ENCODE peak calls at places on chromosomes 5 and 9, in four cellular contexts. C, D, N and Z are unnamed samples.

GRCh38 chr9:135770203-135770535 is 68.2 kb downstream of the KCNT1 start:
- DNase-seq in C (no peak), N (no peak), D (no peak), Z (no peak)

GRCh38 chr9:134708672-134709038 is 67.1 kb downstream of the COL5A1 start:
- DNase-seq in N (no peak), D (no peak), C (no peak), Z (no peak)

GRCh38 chr5:101678494-101679193 is 617.4 kb downstream of the SLCO4C1 start:
- DNase-seq in D (peak; percentile 71), C (peak; percentile 52), N (peak; percentile 68), Z (peak; percentile 28)

GRCh38 chr5:174337276-174338203 is 292.0 kb downstream of the NSG2 start:
- DNase-seq in D (no peak), C (no peak), N (no peak), Z (no peak)

GRCh38 chr9:37508135-37508833 is 22.5 kb downstream of the POLR1E start:
- DNase-seq in C (no peak), N (no peak), D (no peak), Z (no peak)

GRCh38 chr5:72235725-72236124 is 84.3 kb downstream of the MRPS27 start:
- DNase-seq in N (no peak), D (peak; percentile 74), C (no peak), Z (no peak)

GRCh38 chr5:170178814-170179213 is 54.0 kb upstream of the C5orf58 start:
- DNase-seq in D (no peak), N (no peak), C (no peak), Z (no peak)

GRCh38 chr9:20550326-20550725 is 72.0 kb downstream of the MLLT3 start:
- DNase-seq in D (no peak), N (no peak), C (no peak), Z (no peak)

GRCh38 chr9:132645711-132646110 is 24.1 kb downstream of the DDX31 start:
- DNase-seq in N (no peak), C (no peak), D (no peak), Z (no peak)

GRCh38 chr9:110746211-110746930 is 77.8 kb downstream of the MUSK start:
- DNase-seq in N (no peak), D (peak; percentile 27), C (no peak), Z (no peak)

GRCh38 chr5:87394407-87394806 is 18.3 kb downstream of the CCNH start:
- DNase-seq in N (no peak), D (peak; percentile 38), C (no peak), Z (no peak)

GRCh38 chr9:108467653-108468324 is 388.0 kb downstream of the ACTL7B start:
- DNase-seq in D (no peak), N (no peak), C (no peak), Z (no peak)

GRCh38 chr5:72296251-72296650 is 23.8 kb downstream of the MRPS27 start:
- DNase-seq in N (no peak), D (no peak), C (no peak), Z (no peak)

GRCh38 chr5:172806897-172807672 is 27.0 kb upstream of the ERGIC1 start:
- DNase-seq in N (peak; percentile 62), C (peak; percentile 88), D (peak; percentile 86), Z (peak; percentile 92)

GRCh38 chr5:88889165-88890069 is 6.4 kb upstream of the MEF2C start:
- DNase-seq in D (peak; percentile 66), N (peak; percentile 87), C (no peak), Z (peak; percentile 80)

GRCh38 chr9:113244556-113244955 is 23.2 kb downstream of the SLC31A1 start:
- DNase-seq in C (no peak), N (no peak), D (no peak), Z (no peak)

GRCh38 chr5:180142824-180143610 is 66.0 kb downstream of the RASGEF1C start:
- DNase-seq in N (no peak), C (no peak), D (no peak), Z (peak; percentile 27)

GRCh38 chr9:33117306-33117705 is 40.8 kb upstream of the SMU1 start:
- DNase-seq in D (no peak), C (no peak), N (no peak), Z (no peak)

GRCh38 chr5:137273511-137273910 is 225.6 kb downstream of the SPOCK1 start:
- DNase-seq in N (no peak), C (no peak), D (no peak), Z (no peak)

GRCh38 chr5:172837640-172838039 is 3.6 kb downstream of the ERGIC1 start:
- DNase-seq in D (peak; percentile 38), N (peak; percentile 91), C (no peak), Z (peak; percentile 90)

GRCh38 chr5:122151640-122152039 is 22.3 kb downstream of the ZNF474 start:
- DNase-seq in C (no peak), D (no peak), N (peak; percentile 19), Z (no peak)

GRCh38 chr5:57221049-57221568 is 47.2 kb downstream of the GPBP1 start:
- DNase-seq in N (no peak), D (peak; percentile 83), C (peak; percentile 40), Z (no peak)

GRCh38 chr5:95053253-95053652 is 231.6 kb downstream of the MCTP1 start:
- DNase-seq in C (no peak), N (no peak), D (no peak), Z (no peak)

GRCh38 chr9:88951143-88951542 is 40.1 kb upstream of the S1PR3 start:
- DNase-seq in C (no peak), N (no peak), D (no peak), Z (no peak)

GRCh38 chr9:88954073-88954472 is 37.2 kb upstream of the S1PR3 start:
- DNase-seq in D (no peak), C (no peak), N (no peak), Z (no peak)

GRCh38 chr9:88952976-88953375 is 38.3 kb upstream of the S1PR3 start:
- DNase-seq in N (no peak), C (no peak), D (no peak), Z (no peak)

GRCh38 chr9:88952086-88952615 is 39.1 kb upstream of the S1PR3 start:
- DNase-seq in D (no peak), N (no peak), C (no peak), Z (no peak)

GRCh38 chr9:88953401-88954029 is 37.8 kb upstream of the S1PR3 start:
- DNase-seq in D (peak; percentile 29), N (no peak), C (no peak), Z (no peak)
- H3K4me1 ChIP-seq in D (no peaks in the 10 kb centered on the region), N (peaks cover 6% of the 10 kb centered on the region), C (peaks cover 22% of the 10 kb centered on the region), Z (no peaks in the 10 kb centered on the region)

GRCh38 chr9:121532881-121533280 is 33.2 kb upstream of the GGTA1 start:
- DNase-seq in D (no peak), N (no peak), C (no peak), Z (no peak)
- TF ChIP-seq POLR2A in D (no peak), N (no peak), C (no peak), Z (no peak)

DNA sequence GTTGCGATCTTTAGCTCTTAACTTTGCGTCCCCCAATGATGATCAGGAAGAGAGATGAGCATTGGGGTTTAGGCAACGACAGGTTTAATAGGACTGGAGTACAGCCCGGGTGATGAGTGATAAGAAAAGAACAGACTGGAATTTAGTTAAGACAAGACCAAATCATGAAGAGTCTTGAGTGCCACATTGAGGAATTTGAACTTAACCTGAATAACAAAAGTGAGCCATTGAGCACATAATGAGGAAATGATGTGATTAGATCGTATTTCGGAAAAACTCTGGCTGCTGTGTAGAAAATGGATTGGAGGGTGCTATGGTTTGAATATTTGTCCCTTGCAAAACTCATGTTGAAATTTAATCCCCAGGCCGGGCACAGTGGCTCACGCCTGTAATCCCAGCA is 83.2 kb upstream of the MELK start:
- DNase-seq in N (no peak), C (no peak), D (no peak), Z (no peak)
- H3K4me3 ChIP-seq in N (no peak overlapping the region), C (no peak overlapping the region), D (no peak overlapping the region), Z (no peak overlapping the region)

DNA sequence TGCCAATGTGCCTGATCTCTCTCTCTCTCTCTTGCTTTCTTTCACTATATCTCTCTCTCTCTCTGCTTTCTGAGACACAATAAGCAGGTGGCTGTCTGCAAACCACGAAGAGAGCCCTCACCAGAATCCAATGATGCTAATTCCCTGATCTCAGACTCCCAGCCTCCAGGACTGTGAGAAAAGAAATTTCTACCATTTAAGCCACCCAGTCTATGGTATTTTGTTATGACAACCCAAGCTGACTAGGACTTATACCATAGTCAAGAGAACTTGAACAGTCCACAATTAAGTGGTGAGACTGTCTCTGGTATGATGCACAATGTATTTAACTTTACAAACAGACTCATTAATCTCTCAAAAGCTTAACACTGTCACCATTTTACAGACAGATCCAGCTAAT is 67.0 kb downstream of the NFIB start:
- DNase-seq in N (no peak), C (no peak), D (no peak), Z (no peak)
- H3K4me1 ChIP-seq in N (peaks cover 19% of the 10 kb centered on the region), C (no peaks in the 10 kb centered on the region), D (peaks cover 63% of the 10 kb centered on the region), Z (peaks cover 17% of the 10 kb centered on the region)

GRCh38 chr9:98158071-98158791 is 34.2 kb downstream of the CORO2A start:
- DNase-seq in C (no peak), D (no peak), N (no peak), Z (no peak)

GRCh38 chr9:98161851-98162250 is 30.6 kb downstream of the CORO2A start:
- DNase-seq in D (no peak), C (no peak), N (peak; percentile 83), Z (no peak)

GRCh38 chr9:98159790-98160189 is 32.6 kb downstream of the CORO2A start:
- DNase-seq in N (no peak), D (no peak), C (no peak), Z (no peak)

GRCh38 chr9:98157372-98157771 is 35.1 kb downstream of the CORO2A start:
- DNase-seq in C (no peak), D (no peak), N (no peak), Z (no peak)

DNA sequence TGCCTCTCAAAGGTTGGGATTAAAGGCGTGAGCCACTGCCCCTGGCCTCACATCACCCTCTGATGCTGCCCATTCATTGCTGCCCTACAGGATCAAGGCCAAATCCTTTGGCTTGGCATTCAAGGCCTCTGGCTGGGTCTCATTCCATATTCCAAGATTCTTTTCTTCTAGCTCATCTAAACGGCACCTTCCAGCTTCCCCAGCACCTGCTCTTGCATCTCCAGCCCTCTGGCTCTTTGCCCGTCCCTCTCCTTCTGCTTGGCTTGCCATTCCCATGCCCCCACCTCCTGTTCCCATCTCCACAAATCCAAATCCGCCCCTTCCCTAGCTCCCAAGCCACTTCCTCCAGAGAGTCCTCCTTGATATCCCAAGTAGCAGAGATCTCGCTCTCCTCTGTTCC is 33.1 kb downstream of the CORO2A start:
- DNase-seq in N (no peak), D (no peak), C (no peak), Z (no peak)
- TF ChIP-seq POLR2A in N (no peak), D (no peak), C (no peak), Z (no peak)

DNA sequence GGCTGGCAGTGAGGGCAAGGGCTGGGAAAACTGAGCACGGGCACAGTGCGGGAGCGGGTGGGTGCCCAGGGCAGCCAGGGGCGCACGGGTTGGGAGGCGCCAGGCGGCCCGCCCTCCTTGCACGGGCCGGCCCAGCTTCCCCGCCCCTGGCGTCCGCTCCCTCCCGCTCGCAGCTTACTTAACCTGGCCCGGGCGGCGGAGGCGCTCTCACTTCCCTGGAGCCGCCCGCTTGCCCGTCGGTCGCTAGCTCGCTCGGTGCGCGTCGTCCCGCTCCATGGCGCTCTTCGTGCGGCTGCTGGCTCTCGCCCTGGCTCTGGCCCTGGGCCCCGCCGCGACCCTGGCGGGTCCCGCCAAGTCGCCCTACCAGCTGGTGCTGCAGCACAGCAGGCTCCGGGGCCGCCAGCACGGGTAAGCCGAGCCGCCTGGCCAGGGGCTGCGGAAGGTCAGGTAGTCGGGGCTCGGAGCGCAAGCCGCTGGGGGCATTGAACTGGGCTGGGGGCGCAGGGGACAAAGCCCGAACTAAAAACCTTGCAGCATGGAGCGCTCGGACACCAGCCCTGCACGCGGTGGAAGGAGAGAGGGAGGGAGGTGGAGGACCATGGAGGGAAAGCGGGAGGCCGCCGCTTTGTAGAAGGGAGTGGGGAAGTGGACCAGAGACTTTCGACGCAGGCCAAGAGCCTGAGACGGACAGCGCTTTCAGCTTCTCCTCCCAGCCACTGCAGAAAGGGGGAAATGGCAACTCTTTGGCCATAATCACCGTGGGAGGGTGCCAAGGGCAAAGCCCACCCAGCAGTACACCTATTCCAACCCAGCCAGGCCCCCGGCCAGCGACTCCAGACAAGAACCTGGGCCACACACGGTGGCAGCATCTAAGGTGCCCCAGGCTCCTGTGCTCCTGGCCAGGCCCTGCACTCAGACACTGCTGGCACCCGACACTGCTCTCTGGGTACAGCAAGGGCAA is at the start of gene TGFBI:
- DNase-seq in N (peak; percentile 70), C (peak; percentile 20), D (peak; percentile 47), Z (peak; percentile 52)
- H3K4me3 ChIP-seq in N (peak within 1 kb of the TSS; percentile 30), C (no peak within 1 kb of the TSS), D (peak within 1 kb of the TSS; percentile 45), Z (peak within 1 kb of the TSS; percentile 50)